ENCODE peak calls at places on chromosomes 16 and 17, in six cellular contexts. F is B cell, L is HCT116, C is RPMI8226, B is tibial artery, E is Right ventricle myocardium inferior. U is an unnamed sample.
A peak's percentile ranks its signal among the peaks of the same experiment; 100 is the strongest.

GRCh38 chr16:48533931-48534330 is 76.0 kb downstream of the N4BP1 start:
- DNase-seq in E (no peak), C (no peak), B (no peak), F (no peak), L (no peak), U (no peak)

GRCh38 chr17:80872999-80873951 is 118.4 kb upstream of the CHMP6 start:
- DNase-seq in E (peak; percentile 67), C (no peak), F (no peak), B (no peak), L (no peak), U (no peak)

GRCh38 chr16:87178977-87179376 is 138.2 kb downstream of the C16orf95 start:
- DNase-seq in B (no peak), C (no peak), F (no peak), E (no peak), L (no peak), U (no peak)

GRCh38 chr17:79414520-79415065 is 196.3 kb downstream of the RBFOX3 start:
- DNase-seq in F (no peak), E (peak; percentile 49), L (no peak), B (no peak), C (no peak), U (no peak)

GRCh38 chr16:47058295-47059086 is 85.0 kb upstream of the DNAJA2 start:
- DNase-seq in E (no peak), F (no peak), C (no peak), L (no peak), B (no peak), U (no peak)

GRCh38 chr16:86515780-86516617 is 5.7 kb downstream of the FOXF1 start:
- DNase-seq in B (no peak), E (peak; percentile 17), L (no peak), F (no peak), C (no peak), U (no peak)

GRCh38 chr17:82013341-82013740 is 9.3 kb downstream of the CENPX start:
- DNase-seq in E (no peak), C (no peak), B (no peak), F (no peak), L (no peak), U (no peak)

GRCh38 chr17:69117855-69118758 is 23.6 kb downstream of the ABCA6 start:
- DNase-seq in L (no peak), C (no peak), E (no peak), F (peak; percentile 19), B (no peak), U (no peak)

GRCh38 chr17:18191967-18192366 is 8.3 kb downstream of the ALKBH5 start:
- DNase-seq in F (no peak), E (no peak), C (peak; percentile 27), L (no peak), B (no peak), U (no peak)

GRCh38 chr17:72113751-72114150 is 7.1 kb upstream of the SOX9 start:
- DNase-seq in L (no peak), E (no peak), C (no peak), F (no peak), B (no peak), U (no peak)

GRCh38 chr17:39753514-39754160 is 15.9 kb downstream of the GRB7 start:
- DNase-seq in L (no peak), F (peak; percentile 93), C (peak; percentile 71), E (peak; percentile 87), B (peak; percentile 28), U (no peak)

GRCh38 chr16:5763176-5763575 is 665.6 kb upstream of the EEF2KMT start:
- DNase-seq in F (no peak), L (no peak), C (no peak), B (no peak), E (no peak), U (no peak)